ENCODE peak calls at places on chromosome 7, in ten cellular contexts. Q is esophagus muscularis mucosa; X is NCI-H510A; J is posterior vena cava; I is right lobe of liver; W is stimulated activated CD4-positive, alpha-beta T cell treated with anti-CD3 and anti-CD28 coated beads, Interleukin-12 subunit alpha, Interleukin-12 subunit beta, amount 100 ng/mL, for 4 hours; C is AG09309; K is HFFc6; A is A172; F is endothelial cell of umbilical vein. Z is an unnamed sample.

GRCh38 chr7:120521761-120522737 is 249.1 kb downstream of the KCND2 start:
- DNase-seq in Q (no peak), X (no peak), I (no peak), F (no peak), J (no peak), W (no peak), C (no peak), A (no peak), K (no peak), Z (no peak)

GRCh38 chr7:99504281-99504602 is 220 bp upstream of the ZKSCAN5 start:
- DNase-seq in K (no peak), A (no peak), I (no peak), W (no peak), C (no peak), X (peak; percentile 88), Q (no peak), J (no peak), F (no peak), Z (peak; percentile 83)

GRCh38 chr7:137847418-137848050 is 760 bp upstream of the DGKI start:
- DNase-seq in C (no peak), W (no peak), J (no peak), F (peak; percentile 12), I (no peak), X (no peak), K (no peak), A (no peak), Q (no peak), Z (no peak)

GRCh38 chr7:43847496-43847895 is 21.8 kb downstream of the MRPS24 start:
- DNase-seq in I (no peak), K (peak; percentile 14), C (no peak), J (no peak), Q (no peak), W (no peak), X (no peak), F (no peak), A (peak; percentile 68), Z (no peak)

GRCh38 chr7:114663502-114663901 is 248.9 kb downstream of the FOXP2 start:
- DNase-seq in Q (no peak), F (peak; percentile 35), X (no peak), I (no peak), K (peak; percentile 3), W (no peak), J (no peak), C (peak; percentile 4), A (peak; percentile 21), Z (no peak)

GRCh38 chr7:159145544-159145891 is 851 bp upstream of the VIPR2 start:
- DNase-seq in Q (no peak), J (peak; percentile 75), W (no peak), A (no peak), K (no peak), X (no peak), C (no peak), F (no peak), I (no peak), Z (no peak)

GRCh38 chr7:115235075-115235474 is 313.2 kb downstream of the MDFIC start:
- DNase-seq in J (no peak), A (no peak), I (no peak), K (no peak), C (no peak), W (no peak), X (no peak), Q (no peak), F (no peak), Z (no peak)

GRCh38 chr7:22597845-22598244 is 97.9 kb upstream of the STEAP1B start:
- DNase-seq in W (no peak), Q (no peak), C (peak; percentile 85), K (peak; percentile 83), F (peak; percentile 75), I (no peak), X (no peak), A (peak; percentile 81), J (no peak), Z (no peak)

GRCh38 chr7:94061316-94061715 is 57.2 kb upstream of the BET1 start:
- DNase-seq in F (no peak), I (no peak), W (no peak), K (no peak), A (no peak), J (no peak), X (no peak), Q (no peak), C (no peak), Z (no peak)

GRCh38 chr7:12731214-12731656 is 43.8 kb downstream of the ARL4A start:
- DNase-seq in X (no peak), Q (no peak), C (no peak), F (peak; percentile 83), W (no peak), A (peak; percentile 41), I (no peak), J (no peak), K (peak; percentile 27), Z (no peak)

GRCh38 chr7:71308105-71308504 is 176.2 kb downstream of the GALNT17 start:
- DNase-seq in X (no peak), I (no peak), Q (no peak), C (no peak), W (no peak), K (no peak), A (no peak), J (no peak), F (no peak), Z (no peak)

GRCh38 chr7:33191326-33191725 is 62.0 kb downstream of the BBS9 start:
- DNase-seq in Q (no peak), I (no peak), C (no peak), J (no peak), W (no peak), X (no peak), K (no peak), A (no peak), F (no peak), Z (no peak)

GRCh38 chr7:43195768-43196167 is 83.3 kb downstream of the HECW1 start:
- DNase-seq in K (no peak), X (no peak), C (no peak), A (no peak), F (no peak), J (no peak), I (no peak), Q (no peak), W (no peak), Z (no peak)

GRCh38 chr7:70700055-70700934 is 431.6 kb upstream of the GALNT17 start:
- DNase-seq in J (no peak), F (no peak), K (no peak), X (no peak), C (no peak), Q (no peak), I (no peak), W (no peak), A (no peak), Z (no peak)

GRCh38 chr7:158270856-158271413 is 316.7 kb downstream of the PTPRN2 start:
- DNase-seq in W (no peak), Q (no peak), F (no peak), K (no peak), A (no peak), J (peak; percentile 76), C (no peak), I (no peak), X (no peak), Z (no peak)

GRCh38 chr7:151248191-151249033 is at the start of gene SMARCD3:
- DNase-seq in X (no peak), A (no peak), J (no peak), Q (no peak), K (peak; percentile 17), F (peak; percentile 49), I (peak; percentile 59), W (peak; percentile 43), C (no peak), Z (peak; percentile 89)

GRCh38 chr7:3880221-3880935 is 579.3 kb downstream of the SDK1 start:
- DNase-seq in C (no peak), J (no peak), F (no peak), X (peak; percentile 34), Q (peak; percentile 74), K (no peak), W (no peak), A (no peak), I (no peak), Z (no peak)

GRCh38 chr7:1997537-1998076 is 235.1 kb downstream of the MAD1L1 start:
- DNase-seq in I (no peak), X (no peak), W (no peak), K (no peak), J (no peak), F (no peak), A (no peak), Q (no peak), C (no peak), Z (no peak)

GRCh38 chr7:50197547-50197946 is 104.5 kb upstream of the ZPBP start:
- DNase-seq in K (no peak), J (no peak), X (peak; percentile 72), I (no peak), C (no peak), Q (no peak), A (peak; percentile 16), W (peak; percentile 65), F (no peak), Z (peak; percentile 62)

GRCh38 chr7:135837675-135838074 is 89.1 kb upstream of the FAM180A start:
- DNase-seq in X (no peak), I (no peak), F (no peak), W (no peak), C (no peak), J (no peak), A (no peak), Q (no peak), K (no peak), Z (no peak)